ENCODE peak calls at places on chromosome 9, in seven cellular contexts. T is CD8-positive, alpha-beta memory T cell; F is IMR-90; X is A549; I is left lung; K is esophagus muscularis mucosa; L is HCT116. B is an unnamed sample. For H3K9me3, the result is how much of the 10 kb centered on the place peaks cover.

GRCh38 chr9:82031538-82032280 is 43.1 kb downstream of the SPATA31D1 start:
- DNase-seq in T (no peak), F (peak), X (peak), I (no peak), K (no peak), L (peak), B (no peak)

GRCh38 chr9:16642421-16643109 is 227.9 kb downstream of the BNC2 start:
- DNase-seq in T (no peak), F (peak), X (no peak), I (no peak), K (no peak), L (no peak), B (no peak)

GRCh38 chr9:86807577-86807976 is 139.7 kb downstream of the GAS1 start:
- DNase-seq in T (no peak), F (no peak), X (no peak), I (no peak), K (no peak), L (no peak), B (no peak)

GRCh38 chr9:15509931-15510788 is 610 bp downstream of the PSIP1 start:
- DNase-seq in T (no peak), F (no peak), X (peak), I (peak), K (no peak), L (no peak), B (peak)

GRCh38 chr9:132288371-132288770 is 66.4 kb downstream of the SETX start:
- DNase-seq in T (no peak), F (peak), X (no peak), I (no peak), K (no peak), L (no peak), B (no peak)

GRCh38 chr9:82456621-82457020 is 468.0 kb downstream of the SPATA31D1 start:
- DNase-seq in T (no peak), F (peak), X (no peak), I (no peak), K (no peak), L (no peak), B (no peak)

GRCh38 chr9:17810728-17811634 is 232.1 kb downstream of the SH3GL2 start:
- DNase-seq in T (no peak), F (peak), X (peak), I (no peak), K (no peak), L (peak), B (no peak)

GRCh38 chr9:121944741-121945191 is 148.3 kb downstream of the TTLL11 start:
- DNase-seq in T (no peak), F (peak), X (no peak), I (no peak), K (no peak), L (no peak), B (no peak)

GRCh38 chr9:89603629-89604462 is 966 bp upstream of the GADD45G start:
- DNase-seq in T (peak), F (peak), X (peak), I (peak), K (no peak), L (no peak), B (peak)

GRCh38 chr9:33956544-33956943 is 92.1 kb downstream of the UBAP2 start:
- DNase-seq in T (no peak), F (no peak), X (no peak), I (no peak), K (no peak), L (no peak), B (no peak)

GRCh38 chr9:124284237-124284831 is 26.6 kb downstream of the NEK6 start:
- DNase-seq in T (no peak), F (peak), X (peak), I (no peak), K (no peak), L (no peak), B (no peak)

GRCh38 chr9:10678010-10678409 is 65.2 kb upstream of the PTPRD start:
- DNase-seq in T (no peak), F (no peak), X (no peak), I (no peak), K (no peak), L (no peak), B (no peak)

GRCh38 chr9:125284855-125285254 is 23.2 kb downstream of the GAPVD1 start:
- DNase-seq in T (no peak), F (no peak), X (no peak), I (no peak), K (no peak), L (no peak), B (no peak)

GRCh38 chr9:96813607-96814006 is 35.7 kb upstream of the ZNF510 start:
- DNase-seq in T (no peak), F (no peak), X (no peak), I (no peak), K (no peak), L (no peak), B (no peak)

GRCh38 chr9:96818535-96818934 is 35.8 kb downstream of the ZNF782 start:
- DNase-seq in T (no peak), F (no peak), X (peak), I (no peak), K (no peak), L (no peak), B (no peak)

DNA sequence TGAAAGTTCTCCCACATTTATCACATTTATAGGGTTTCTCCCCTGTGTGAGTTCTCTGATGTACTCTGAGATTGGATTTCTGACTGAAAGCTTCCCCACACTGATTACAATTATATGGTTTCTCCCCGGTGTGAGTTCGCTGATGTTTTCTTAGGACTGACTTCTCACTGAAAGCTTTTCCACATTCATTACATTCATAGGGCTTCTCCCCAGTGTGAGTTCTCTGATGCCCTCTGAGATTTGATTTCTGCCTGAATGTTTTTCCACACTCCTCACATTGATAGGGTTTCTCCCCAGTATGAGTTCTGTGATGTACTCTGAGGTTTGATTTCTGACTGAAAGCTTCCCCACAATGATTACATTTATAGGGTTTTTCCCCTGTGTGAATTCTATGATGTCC is 36.3 kb downstream of the ZNF782 start:
- DNase-seq in T (no peak), F (no peak), X (no peak), I (no peak), K (no peak), L (no peak), B (no peak)
- H3K9me3 ChIP-seq in T (half or more), F (under half), X (half or more), I (under half), K (under half), L (half or more), B (half or more)

GRCh38 chr9:138077126-138077525 is 199.5 kb downstream of the CACNA1B start:
- DNase-seq in T (no peak), F (no peak), X (no peak), I (peak), K (peak), L (no peak), B (no peak)

GRCh38 chr9:138074516-138074915 is 196.9 kb downstream of the CACNA1B start:
- DNase-seq in T (no peak), F (no peak), X (no peak), I (no peak), K (peak), L (no peak), B (no peak)

GRCh38 chr9:138076650-138077009 is 199.0 kb downstream of the CACNA1B start:
- DNase-seq in T (no peak), F (no peak), X (no peak), I (no peak), K (no peak), L (no peak), B (no peak)

GRCh38 chr9:138075961-138076649 is 198.5 kb downstream of the CACNA1B start:
- DNase-seq in T (no peak), F (no peak), X (no peak), I (no peak), K (peak), L (no peak), B (no peak)

GRCh38 chr9:138075496-138075895 is 197.9 kb downstream of the CACNA1B start:
- DNase-seq in T (no peak), F (no peak), X (no peak), I (peak), K (peak), L (no peak), B (no peak)
- H3K9me3 ChIP-seq in T (under half), F (half or more), X (under half), I (under half), K (under half), L (under half), B (under half)

DNA sequence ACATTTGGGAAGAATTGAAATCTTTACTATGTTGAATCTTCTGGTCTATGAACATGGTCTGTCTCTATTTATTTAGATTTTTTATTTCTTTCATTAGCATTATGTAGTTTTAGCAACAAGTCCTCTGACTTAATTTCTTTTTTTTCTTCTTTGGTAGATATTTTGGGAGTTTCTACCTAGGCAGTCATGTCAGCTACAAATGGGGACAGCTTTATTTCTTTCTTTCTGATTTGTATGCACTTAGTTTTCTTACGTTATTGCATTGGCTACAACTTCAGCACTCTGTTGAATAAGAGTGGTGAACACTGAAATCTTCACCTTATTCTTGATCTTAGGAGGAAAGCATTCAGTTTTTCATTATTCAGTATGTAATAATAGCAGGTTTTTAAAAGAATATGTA is 33.5 kb downstream of the SMC5 start:
- DNase-seq in T (no peak), F (no peak), X (no peak), I (no peak), K (no peak), L (no peak), B (no peak)
- H3K9me3 ChIP-seq in T (under half), F (under half), X (under half), I (under half), K (under half), L (under half), B (under half)

DNA sequence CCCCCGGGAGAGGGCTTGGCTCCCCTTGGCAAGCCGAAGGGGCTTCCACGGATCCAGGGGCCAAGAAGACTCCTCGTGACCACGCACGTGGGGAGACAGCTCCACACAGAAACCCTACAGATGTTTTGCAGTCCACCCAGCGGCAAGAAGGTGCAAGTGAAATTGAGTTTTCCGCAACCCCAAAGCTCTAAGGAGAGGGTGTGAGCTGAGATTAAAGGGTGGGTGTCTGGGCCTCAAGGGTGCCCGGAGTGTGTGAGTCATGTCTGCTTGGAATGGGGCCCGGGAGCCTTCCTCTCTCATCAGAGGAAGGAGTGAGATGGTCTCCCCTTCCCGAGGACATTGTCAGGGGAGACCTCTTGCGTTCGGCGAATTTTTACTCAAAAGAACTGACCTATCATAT is 79.1 kb downstream of the OLFM1 start:
- DNase-seq in T (no peak), F (no peak), X (no peak), I (no peak), K (no peak), L (peak), B (no peak)
- H3K9me3 ChIP-seq in T (under half), F (under half), X (under half), I (under half), K (under half), L (under half), B (under half)

DNA sequence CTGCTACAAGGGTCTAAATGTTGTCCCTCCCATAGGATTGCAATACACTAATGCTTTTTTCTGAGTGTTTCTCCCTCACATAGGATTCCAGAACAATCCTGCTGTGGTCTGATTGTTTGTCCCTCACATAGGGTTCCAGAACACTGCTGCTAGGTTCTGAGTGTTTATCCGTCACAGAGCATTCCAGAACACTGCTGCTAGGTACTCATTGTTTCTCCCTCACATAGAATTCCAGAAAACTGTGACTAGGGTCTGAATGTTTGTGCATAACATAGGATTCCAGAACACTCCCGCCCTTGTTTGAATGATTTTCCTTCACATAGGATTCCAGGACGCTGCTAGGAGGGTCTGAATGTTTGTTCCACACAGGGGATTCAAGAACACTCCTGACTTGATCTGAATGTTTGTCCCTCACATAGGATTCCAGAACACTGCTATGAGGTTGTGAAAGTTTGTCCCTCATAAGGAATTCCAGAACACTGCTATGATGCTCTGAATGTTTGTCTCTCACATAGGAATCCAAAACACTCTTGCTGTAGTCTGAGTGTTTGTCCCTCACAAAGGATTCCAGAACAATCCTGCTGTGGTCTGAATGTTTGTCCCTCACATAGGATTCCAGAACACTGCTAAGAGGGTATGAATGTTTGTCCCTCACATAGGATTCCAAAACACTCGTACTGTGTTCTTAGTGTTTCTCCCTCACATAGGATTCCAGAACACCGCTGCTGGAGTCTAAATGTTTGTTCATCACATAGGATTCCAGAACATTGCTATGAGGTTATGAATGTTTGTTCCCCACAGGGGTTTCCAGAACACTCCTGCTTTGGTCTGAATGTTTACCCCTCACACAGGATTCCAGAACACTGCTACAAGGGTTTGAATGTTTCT is 213.5 kb downstream of the FOXD4L6 start:
- DNase-seq in T (no peak), F (no peak), X (no peak), I (no peak), K (peak), L (no peak), B (no peak)
- H3K9me3 ChIP-seq in T (under half), F (half or more), X (half or more), I (under half), K (under half), L (under half), B (half or more)

GRCh38 chr9:96741771-96742170 is 36.1 kb downstream of the ZNF510 start:
- DNase-seq in T (no peak), F (no peak), X (no peak), I (no peak), K (no peak), L (no peak), B (no peak)
- H3K9me3 ChIP-seq in T (under half), F (under half), X (half or more), I (under half), K (under half), L (under half), B (under half)

DNA sequence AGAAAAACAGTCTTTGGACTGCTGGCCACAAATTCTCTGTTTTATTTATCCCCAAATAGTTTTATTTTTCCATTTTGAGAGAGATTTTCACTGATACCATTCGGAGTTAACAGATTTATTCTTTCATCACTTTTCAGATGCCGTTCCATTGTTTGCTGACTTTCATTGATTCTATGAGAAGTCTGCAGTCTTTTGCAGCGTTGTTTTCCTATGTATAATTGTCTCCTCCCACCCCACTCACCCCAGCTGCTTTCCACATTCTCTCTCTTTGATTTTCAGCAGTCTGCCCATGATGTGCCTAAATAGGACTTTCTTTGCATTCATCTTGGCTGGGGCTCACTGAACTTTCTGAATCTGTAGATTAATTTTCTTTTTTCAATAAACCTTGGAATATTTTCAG is 107.6 kb downstream of the C9orf50 start:
- DNase-seq in T (no peak), F (no peak), X (peak), I (no peak), K (no peak), L (no peak), B (no peak)
- H3K9me3 ChIP-seq in T (under half), F (half or more), X (half or more), I (under half), K (under half), L (under half), B (under half)